ENCODE peak calls at places on chromosomes 3 and 15, in five cellular contexts. K is AG08395; X is GM13977; W is activated CD8-positive, alpha-beta memory T cell treated with anti-CD3 and anti-CD28 coated beads for 1 hour; F is NCI-H1694. J is an unnamed sample.

GRCh38 chr15:43516801-43517353 is 531 bp upstream of the MAP1A start:
- DNase-seq in K (peak; percentile 66), X (no peak), W (no peak), F (peak; percentile 39), J (no peak)

GRCh38 chr3:44114142-44114541 is 127.5 kb upstream of the TOPAZ1 start:
- DNase-seq in K (peak; percentile 46), X (peak; percentile 59), W (peak; percentile 17), F (no peak), J (peak; percentile 29)

GRCh38 chr3:156665296-156665695 is 9.1 kb upstream of the TIPARP start:
- DNase-seq in K (no peak), X (no peak), W (no peak), F (no peak), J (no peak)

GRCh38 chr15:60994842-60995495 is 234.1 kb downstream of the RORA start:
- DNase-seq in K (no peak), X (no peak), W (no peak), F (peak; percentile 43), J (no peak)

GRCh38 chr15:41417418-41417811 is 520 bp downstream of the RTF1 start:
- DNase-seq in K (peak; percentile 40), X (peak; percentile 63), W (no peak), F (no peak), J (peak; percentile 42)

GRCh38 chr3:126476976-126477330 is 1.3 kb upstream of the ZXDC start:
- DNase-seq in K (no peak), X (no peak), W (no peak), F (no peak), J (no peak)

GRCh38 chr15:64460737-64461576 is 579 bp downstream of the ZNF609 start:
- DNase-seq in K (peak; percentile 85), X (peak; percentile 70), W (peak; percentile 17), F (peak; percentile 48), J (peak; percentile 51)

GRCh38 chr15:33094336-33094735 is 100.2 kb downstream of the FMN1 start:
- DNase-seq in K (no peak), X (no peak), W (no peak), F (no peak), J (no peak)

GRCh38 chr15:62783303-62783957 is 259.1 kb upstream of the TPM1 start:
- DNase-seq in K (peak; percentile 68), X (no peak), W (no peak), F (no peak), J (no peak)

GRCh38 chr3:141093971-141094401 is 42.8 kb downstream of the SPSB4 start:
- DNase-seq in K (no peak), X (no peak), W (no peak), F (peak; percentile 91), J (no peak)

GRCh38 chr15:50484781-50485180 is 60.6 kb downstream of the USP8 start:
- DNase-seq in K (no peak), X (no peak), W (no peak), F (no peak), J (no peak)

GRCh38 chr15:37072181-37072580 is 28.2 kb downstream of the MEIS2 start:
- DNase-seq in K (no peak), X (no peak), W (no peak), F (no peak), J (no peak)

GRCh38 chr3:5348229-5348628 is 160.7 kb downstream of the EDEM1 start:
- DNase-seq in K (no peak), X (no peak), W (no peak), F (no peak), J (no peak)

GRCh38 chr3:57856675-57857074 is 100.6 kb downstream of the SLMAP start:
- DNase-seq in K (no peak), X (no peak), W (no peak), F (no peak), J (peak; percentile 31)